ENCODE peak calls at places on chromosomes 2 and 18, in six cellular contexts. R is HCT116, Y is neural progenitor cell, N is H9, T is mesendoderm, W is SK-N-SH. J is an unnamed sample. For H3K79me2, the result is how much of the 10 kb centered on the place peaks cover.

GRCh38 chr2:150610670-150611279 is 123.3 kb upstream of the RND3 start:
- DNase-seq in R (peak), N (peak), Y (peak), T (peak), W (peak), J (peak)

GRCh38 chr2:237604960-237605359 is 14.4 kb upstream of the RAB17 start:
- DNase-seq in Y (no peak), N (no peak), T (peak), R (peak), W (no peak), J (no peak)

GRCh38 chr18:23380817-23381216 is 72.3 kb upstream of the RIOK3 start:
- DNase-seq in Y (no peak), W (no peak), T (no peak), R (no peak), N (no peak), J (no peak)

GRCh38 chr2:186599186-186599778 is 9.4 kb downstream of the ITGAV start:
- DNase-seq in N (no peak), R (no peak), Y (no peak), T (no peak), W (no peak), J (no peak)

GRCh38 chr2:239893236-239893515 is 132.0 kb downstream of the NDUFA10 start:
- DNase-seq in W (no peak), T (no peak), N (peak), Y (no peak), R (no peak), J (no peak)

GRCh38 chr2:29462293-29462692 is 347.1 kb downstream of the CLIP4 start:
- DNase-seq in Y (no peak), N (no peak), T (no peak), R (no peak), W (no peak), J (no peak)

GRCh38 chr2:20672191-20672951 is 5.4 kb downstream of the GDF7 start:
- DNase-seq in Y (peak), N (peak), R (no peak), W (no peak), T (peak), J (peak)

GRCh38 chr2:240640939-240641338 is 15.7 kb downstream of the GPR35 start:
- DNase-seq in R (peak), W (peak), N (peak), T (peak), Y (peak), J (peak)

GRCh38 chr2:144004742-144005141 is 515.2 kb downstream of the ZEB2 start:
- DNase-seq in R (no peak), Y (no peak), T (peak), W (peak), N (no peak), J (no peak)

GRCh38 chr2:168211664-168212163 is 35.7 kb downstream of the STK39 start:
- DNase-seq in W (no peak), T (no peak), R (no peak), N (no peak), Y (no peak), J (no peak)

GRCh38 chr2:67880291-67880761 is 182.5 kb downstream of the C1D start:
- DNase-seq in R (no peak), N (no peak), T (peak), W (peak), Y (peak), J (no peak)

GRCh38 chr2:144382848-144383247 is 137.1 kb downstream of the ZEB2 start:
- DNase-seq in R (no peak), W (no peak), N (no peak), T (no peak), Y (no peak), J (no peak)

GRCh38 chr2:215841175-215841816 is 172.1 kb downstream of the MREG start:
- DNase-seq in W (no peak), Y (no peak), N (no peak), T (no peak), R (no peak), J (no peak)

GRCh38 chr2:84631047-84631446 is 114.7 kb downstream of the DNAH6 start:
- DNase-seq in N (no peak), Y (peak), T (peak), R (peak), W (peak), J (peak)

GRCh38 chr2:15159751-15160177 is 401.4 kb downstream of the NBAS start:
- DNase-seq in T (peak), Y (peak), W (peak), R (peak), N (no peak), J (peak)

GRCh38 chr2:23692263-23692662 is 234.7 kb downstream of the ATAD2B start:
- DNase-seq in Y (no peak), T (no peak), N (no peak), W (peak), R (no peak), J (no peak)

GRCh38 chr2:53452957-53453748 is 314.5 kb upstream of the CHAC2 start:
- DNase-seq in Y (no peak), N (no peak), R (no peak), W (no peak), T (no peak), J (no peak)

GRCh38 chr18:58051765-58052460 is 7.9 kb downstream of the NEDD4L start:
- DNase-seq in R (no peak), Y (no peak), T (peak), W (no peak), N (no peak), J (no peak)

GRCh38 chr18:36294031-36294430 is 3.5 kb upstream of the FHOD3 start:
- DNase-seq in Y (no peak), R (no peak), T (no peak), N (no peak), W (no peak), J (no peak)

GRCh38 chr2:121333231-121333630 is 48.2 kb upstream of the TFCP2L1 start:
- DNase-seq in Y (no peak), N (no peak), T (no peak), R (no peak), W (no peak), J (no peak)

GRCh38 chr2:109317471-109318090 is 188.6 kb downstream of the SH3RF3 start:
- DNase-seq in R (no peak), N (no peak), W (no peak), Y (no peak), T (no peak), J (no peak)
- H3K79me2 ChIP-seq in R (under half), N (under half), W (under half), Y (under half), T (under half), J (under half)

GRCh38 chr18:79436556-79437275 is 41.0 kb downstream of the NFATC1 start:
- DNase-seq in Y (no peak), W (no peak), N (no peak), R (no peak), T (no peak), J (no peak)

GRCh38 chr18:79438089-79438488 is 42.4 kb downstream of the NFATC1 start:
- DNase-seq in R (no peak), W (no peak), N (no peak), Y (no peak), T (no peak), J (no peak)

GRCh38 chr18:79440316-79440715 is 44.6 kb downstream of the NFATC1 start:
- DNase-seq in N (no peak), W (no peak), R (no peak), T (no peak), Y (no peak), J (no peak)

GRCh38 chr18:79439201-79440023 is 43.7 kb downstream of the NFATC1 start:
- DNase-seq in N (no peak), W (no peak), R (no peak), T (no peak), Y (no peak), J (no peak)

GRCh38 chr18:79438581-79438980 is 42.9 kb downstream of the NFATC1 start:
- DNase-seq in R (no peak), W (no peak), Y (no peak), T (no peak), N (no peak), J (no peak)
- H3K79me2 ChIP-seq in R (under half), W (under half), Y (under half), T (under half), N (under half), J (under half)

DNA sequence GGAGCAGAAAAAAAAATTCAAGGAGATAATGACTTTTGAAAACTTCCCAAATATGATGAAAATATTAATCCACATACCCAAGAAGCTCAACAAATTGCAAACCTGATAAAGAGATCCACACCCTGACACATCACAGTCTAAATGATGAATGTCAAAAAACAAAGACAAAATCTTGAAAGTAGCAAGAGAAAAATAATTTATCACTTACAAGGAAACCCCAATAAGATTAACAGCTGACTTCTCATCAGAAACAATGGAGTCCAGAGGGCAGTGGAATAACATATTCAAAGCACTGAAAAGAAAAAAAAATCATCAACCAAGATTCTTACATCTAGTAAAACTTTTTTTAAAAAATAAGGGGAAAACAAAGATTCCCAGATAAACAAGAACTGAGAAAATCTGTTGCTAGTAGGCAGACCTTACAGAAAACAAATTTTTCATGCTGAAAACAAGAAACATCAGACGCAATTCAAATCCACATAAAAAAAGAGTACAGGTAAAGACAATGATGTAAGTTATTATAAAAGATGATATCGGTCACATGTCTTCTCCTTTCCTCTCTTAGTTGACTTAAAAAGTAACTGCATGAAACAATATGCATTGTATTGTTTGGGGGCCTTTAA is 21.3 kb downstream of the SLC66A2 start:
- DNase-seq in W (no peak), R (no peak), Y (no peak), N (no peak), T (no peak), J (no peak)
- H3K79me2 ChIP-seq in W (under half), R (half or more), Y (under half), N (under half), T (under half), J (under half)

GRCh38 chr2:46915281-46915810 is at the start of gene MCFD2:
- DNase-seq in Y (no peak), T (no peak), R (no peak), N (no peak), W (no peak), J (no peak)

GRCh38 chr2:46913471-46914381 is 1.9 kb downstream of the MCFD2 start:
- DNase-seq in N (peak), Y (peak), T (peak), R (peak), W (peak), J (peak)

GRCh38 chr2:46915811-46916630 is 415 bp upstream of the MCFD2 start:
- DNase-seq in R (peak), W (peak), N (peak), Y (peak), T (peak), J (peak)

GRCh38 chr2:46917628-46918027 is 2.0 kb upstream of the MCFD2 start:
- DNase-seq in N (no peak), T (no peak), W (no peak), Y (no peak), R (no peak), J (no peak)

DNA sequence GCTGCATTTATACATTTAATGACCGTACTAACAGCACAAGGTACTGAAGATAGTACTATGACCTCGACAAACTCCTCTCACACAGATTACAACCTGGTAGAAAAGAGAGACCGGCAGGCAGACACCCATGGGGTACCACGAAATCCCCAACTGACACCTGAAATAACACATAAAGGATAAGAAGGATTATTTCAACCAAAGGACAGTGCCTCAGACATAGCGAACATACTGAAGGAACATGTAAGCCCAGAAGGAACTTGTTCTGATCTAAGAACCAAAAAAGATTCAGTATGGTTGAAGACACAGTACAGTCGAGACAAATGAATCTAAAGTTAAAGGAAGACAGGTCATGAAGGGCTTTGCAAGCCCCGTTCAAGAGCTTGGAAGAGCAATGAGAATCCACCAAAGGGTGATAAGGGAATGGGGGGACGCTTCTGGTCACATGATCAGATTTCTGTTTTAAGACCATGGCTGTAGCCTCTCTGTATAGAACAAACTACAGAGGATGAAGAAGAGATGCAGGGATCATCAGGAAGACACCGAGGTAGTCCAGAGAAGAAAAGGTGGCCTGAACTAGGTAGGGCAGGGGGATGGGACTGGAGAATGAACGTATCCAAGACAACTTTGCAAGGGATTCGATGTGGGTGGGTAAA is 902 bp downstream of the MCFD2 start:
- DNase-seq in W (peak), R (no peak), Y (no peak), N (no peak), T (peak), J (no peak)
- H3K79me2 ChIP-seq in W (half or more), R (under half), Y (half or more), N (under half), T (under half), J (half or more)

GRCh38 chr2:200305797-200306718 is at the start of gene SPATS2L:
- DNase-seq in N (peak), Y (peak), T (peak), R (peak), W (peak), J (peak)
- H3K79me2 ChIP-seq in N (under half), Y (under half), T (under half), R (under half), W (under half), J (half or more)

GRCh38 chr2:190169221-190170072 is 106.9 kb upstream of the MSTN start:
- DNase-seq in Y (no peak), N (no peak), T (peak), R (no peak), W (no peak), J (no peak)
- H3K79me2 ChIP-seq in Y (under half), N (under half), T (under half), R (under half), W (under half), J (under half)

GRCh38 chr2:99775585-99775984 is 285.8 kb upstream of the REV1 start:
- DNase-seq in R (no peak), Y (no peak), N (no peak), T (peak), W (no peak), J (peak)
- H3K79me2 ChIP-seq in R (under half), Y (under half), N (under half), T (under half), W (under half), J (under half)

J was measured in GM23338.